ENCODE peak calls at places on chromosomes 2 and 18, in eight cellular contexts. B, X, N, Z, R, O, U and P are unnamed samples.

GRCh38 chr2:157497603-157498314 is 53.9 kb upstream of the CYTIP start:
- DNase-seq in B (peak; percentile 46), X (no peak), N (no peak), Z (no peak), R (peak; percentile 45), O (no peak), U (no peak), P (peak; percentile 59)

GRCh38 chr2:134142903-134143302 is 111.0 kb upstream of the MGAT5 start:
- DNase-seq in B (no peak), X (no peak), N (no peak), Z (peak; percentile 53), R (no peak), O (no peak), U (no peak), P (no peak)

GRCh38 chr2:105571445-105571987 is 172.7 kb upstream of the FHL2 start:
- DNase-seq in B (no peak), X (no peak), N (peak; percentile 50), Z (no peak), R (no peak), O (no peak), U (no peak), P (no peak)

GRCh38 chr18:32530947-32531651 is 60.4 kb upstream of the GAREM1 start:
- DNase-seq in B (peak; percentile 57), X (no peak), N (no peak), Z (peak; percentile 85), R (no peak), O (no peak), U (no peak), P (peak; percentile 64)

GRCh38 chr2:146814971-146815370 is 1029.9 kb upstream of the ACVR2A start:
- DNase-seq in B (no peak), X (no peak), N (no peak), Z (peak; percentile 54), R (no peak), O (no peak), U (no peak), P (no peak)

GRCh38 chr2:171874517-171874916 is 19.5 kb downstream of the SLC25A12 start:
- DNase-seq in B (no peak), X (no peak), N (no peak), Z (no peak), R (no peak), O (no peak), U (no peak), P (no peak)

GRCh38 chr2:49174755-49175154 is 20.4 kb upstream of the FSHR start:
- DNase-seq in B (no peak), X (no peak), N (no peak), Z (no peak), R (no peak), O (no peak), U (no peak), P (no peak)

GRCh38 chr2:40851661-40852060 is 399.8 kb upstream of the SLC8A1 start:
- DNase-seq in B (no peak), X (no peak), N (no peak), Z (no peak), R (no peak), O (no peak), U (no peak), P (no peak)

GRCh38 chr2:160014227-160014626 is 48.2 kb downstream of the PLA2R1 start:
- DNase-seq in B (no peak), X (no peak), N (no peak), Z (no peak), R (no peak), O (no peak), U (no peak), P (no peak)

GRCh38 chr2:189116059-189116458 is 63.5 kb downstream of the COL5A2 start:
- DNase-seq in B (no peak), X (no peak), N (no peak), Z (no peak), R (no peak), O (no peak), U (no peak), P (no peak)

GRCh38 chr18:78526275-78526674 is 453.3 kb upstream of the SALL3 start:
- DNase-seq in B (no peak), X (no peak), N (no peak), Z (no peak), R (peak; percentile 18), O (no peak), U (no peak), P (no peak)

GRCh38 chr2:179726461-179727180 is 134.8 kb downstream of the ZNF385B start:
- DNase-seq in B (no peak), X (no peak), N (no peak), Z (no peak), R (no peak), O (no peak), U (no peak), P (no peak)

GRCh38 chr18:49094136-49094535 is 143.4 kb upstream of the SMAD7 start:
- DNase-seq in B (no peak), X (no peak), N (no peak), Z (no peak), R (no peak), O (no peak), U (no peak), P (no peak)

GRCh38 chr2:201808070-201808469 is 1.7 kb downstream of the CDK15 start:
- DNase-seq in B (no peak), X (no peak), N (no peak), Z (no peak), R (no peak), O (no peak), U (no peak), P (no peak)

GRCh38 chr2:141341444-141341843 is 789.4 kb downstream of the LRP1B start:
- DNase-seq in B (no peak), X (no peak), N (no peak), Z (peak; percentile 70), R (no peak), O (no peak), U (no peak), P (no peak)

GRCh38 chr18:3447895-3448844 is 1.8 kb upstream of the TGIF1 start:
- DNase-seq in B (peak; percentile 90), X (peak; percentile 75), N (peak; percentile 96), Z (peak; percentile 95), R (peak; percentile 98), O (peak; percentile 78), U (peak; percentile 97), P (peak; percentile 98)

DNA sequence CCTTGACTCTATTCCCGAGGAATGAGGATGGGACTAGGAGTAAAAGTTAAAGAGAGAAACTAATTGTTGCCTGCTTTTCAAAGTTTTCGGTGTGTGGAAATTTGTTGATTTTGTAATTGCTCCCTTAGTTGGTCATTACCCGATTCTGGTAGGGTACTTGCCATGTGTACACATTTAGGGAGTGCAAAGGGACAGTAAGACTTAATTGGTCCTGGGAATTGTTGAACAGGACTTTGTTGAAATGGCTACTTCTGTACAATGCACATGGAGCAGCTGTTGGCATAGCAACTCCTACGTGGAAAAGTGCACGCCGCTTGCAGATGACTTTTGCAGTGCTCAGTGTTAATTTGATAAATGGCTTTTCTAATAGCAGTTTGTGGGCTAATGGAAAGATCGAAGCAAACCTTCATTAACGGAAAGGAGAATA is 22.9 kb downstream of the EPAS1 start:
- DNase-seq in B (no peak), X (no peak), N (no peak), Z (no peak), R (no peak), O (no peak), U (no peak), P (no peak)
- H3K4me1 ChIP-seq in B (no peaks in the 10 kb centered on the region), X (no peaks in the 10 kb centered on the region), N (peaks cover 98% of the 10 kb centered on the region), Z (peaks cover 49% of the 10 kb centered on the region), R (no peaks in the 10 kb centered on the region), O (no peaks in the 10 kb centered on the region), U (peaks cover 28% of the 10 kb centered on the region), P (no peaks in the 10 kb centered on the region)

GRCh38 chr2:29638641-29639040 is 282.7 kb downstream of the ALK start:
- DNase-seq in B (no peak), X (no peak), N (no peak), Z (no peak), R (no peak), O (no peak), U (no peak), P (no peak)
- H3K4me1 ChIP-seq in B (no peaks in the 10 kb centered on the region), X (no peaks in the 10 kb centered on the region), N (no peaks in the 10 kb centered on the region), Z (peaks cover 11% of the 10 kb centered on the region), R (no peaks in the 10 kb centered on the region), O (no peaks in the 10 kb centered on the region), U (no peaks in the 10 kb centered on the region), P (peaks cover 14% of the 10 kb centered on the region)

GRCh38 chr18:9772847-9773677 is 65.0 kb downstream of the RAB31 start:
- DNase-seq in B (no peak), X (no peak), N (no peak), Z (no peak), R (peak; percentile 3), O (no peak), U (no peak), P (no peak)
- H3K4me1 ChIP-seq in B (no peaks in the 10 kb centered on the region), X (no peaks in the 10 kb centered on the region), N (peaks cover 12% of the 10 kb centered on the region), Z (no peaks in the 10 kb centered on the region), R (peaks cover 5% of the 10 kb centered on the region), O (no peaks in the 10 kb centered on the region), U (peaks cover 4% of the 10 kb centered on the region), P (no peaks in the 10 kb centered on the region)

DNA sequence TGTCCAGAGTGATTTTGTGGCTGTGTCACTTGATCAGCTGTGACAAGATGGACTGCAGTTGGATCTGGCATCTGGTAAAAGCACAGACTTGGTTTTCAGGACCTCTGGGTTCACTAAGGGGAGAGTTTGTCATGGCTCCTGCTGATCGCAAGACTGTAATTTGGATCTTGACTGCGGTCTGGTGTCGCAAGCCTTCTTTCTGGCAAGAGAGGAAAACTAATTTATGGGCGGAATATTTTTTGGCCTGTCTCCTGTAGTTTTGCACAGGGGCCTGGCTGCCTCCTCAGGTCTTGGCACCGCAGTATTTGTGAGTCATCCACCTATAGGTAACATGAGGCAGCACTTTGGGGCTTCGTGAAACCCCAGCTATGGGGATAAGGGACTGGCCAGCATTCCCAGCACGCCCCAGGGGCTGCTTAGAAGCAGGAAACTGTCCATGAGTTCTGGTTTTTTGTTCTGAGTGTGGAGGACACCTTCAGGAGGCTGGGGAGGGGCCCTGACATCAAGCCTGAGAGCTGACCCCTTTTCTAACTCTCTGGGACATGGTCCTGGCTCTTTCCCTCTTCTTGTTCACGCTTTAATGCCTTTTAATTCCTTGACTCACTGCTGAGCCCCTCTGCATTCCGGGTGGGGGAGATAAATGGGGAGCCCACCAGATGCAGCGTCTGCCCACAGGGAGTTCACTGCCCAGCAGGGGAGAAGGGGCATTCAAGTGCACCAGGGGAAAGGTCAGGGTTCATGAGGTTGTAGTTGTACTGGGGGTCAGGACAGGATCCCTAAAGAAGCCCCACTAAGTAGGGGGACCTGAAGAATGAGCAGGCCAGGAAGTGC is 12.2 kb downstream of the SH3BP4 start:
- DNase-seq in B (no peak), X (no peak), N (no peak), Z (peak; percentile 62), R (peak; percentile 46), O (no peak), U (no peak), P (peak; percentile 81)
- H3K4me1 ChIP-seq in B (no peaks in the 10 kb centered on the region), X (no peaks in the 10 kb centered on the region), N (peaks cover 13% of the 10 kb centered on the region), Z (peaks cover 21% of the 10 kb centered on the region), R (peaks cover 8% of the 10 kb centered on the region), O (no peaks in the 10 kb centered on the region), U (no peaks in the 10 kb centered on the region), P (peaks cover 28% of the 10 kb centered on the region)